ENCODE peak calls at places on chromosome 22, in nine cellular contexts. One of them, this sample, is unnamed.

GRCh38 chr22:27747396-27748256 is 53.9 kb downstream of the MN1 start:
- DNase-seq in RPMI7951: no peak
- DNase-seq in mucosa of gallbladder: no peak
- DNase-seq in SW 1271: no peak
- DNase-seq in lower lobe of right lung: no peak
- DNase-seq in type B pancreatic cell: no peak
- DNase-seq in GM23338: peak
- DNase-seq in RWPE2: no peak
- DNase-seq in stimulated activated naive CD8-positive, alpha-beta T cell treated with anti-CD3 and anti-CD28 coated beads, Interleukin-15, Interleukin-2, amounts not matched to agents 100 U/mL and 50 U/mL, for 24 hours: no peak
- DNase-seq in this sample: no peak

GRCh38 chr22:49715450-49715849 is 112.2 kb downstream of the BRD1 start:
- DNase-seq in RPMI7951: no peak
- DNase-seq in mucosa of gallbladder: no peak
- DNase-seq in SW 1271: no peak
- DNase-seq in lower lobe of right lung: no peak
- DNase-seq in type B pancreatic cell: no peak
- DNase-seq in GM23338: no peak
- DNase-seq in RWPE2: no peak
- DNase-seq in stimulated activated naive CD8-positive, alpha-beta T cell treated with anti-CD3 and anti-CD28 coated beads, Interleukin-15, Interleukin-2, amounts not matched to agents 100 U/mL and 50 U/mL, for 24 hours: no peak
- DNase-seq in this sample: no peak

GRCh38 chr22:29870574-29870973 is 12.4 kb upstream of the MTMR3 start:
- DNase-seq in RPMI7951: no peak
- DNase-seq in mucosa of gallbladder: no peak
- DNase-seq in SW 1271: no peak
- DNase-seq in lower lobe of right lung: no peak
- DNase-seq in type B pancreatic cell: no peak
- DNase-seq in GM23338: no peak
- DNase-seq in RWPE2: no peak
- DNase-seq in stimulated activated naive CD8-positive, alpha-beta T cell treated with anti-CD3 and anti-CD28 coated beads, Interleukin-15, Interleukin-2, amounts not matched to agents 100 U/mL and 50 U/mL, for 24 hours: no peak
- DNase-seq in this sample: no peak

GRCh38 chr22:28034760-28035401 is 115.8 kb upstream of the PITPNB start:
- DNase-seq in RPMI7951: peak
- DNase-seq in mucosa of gallbladder: peak
- DNase-seq in SW 1271: no peak
- DNase-seq in lower lobe of right lung: no peak
- DNase-seq in type B pancreatic cell: no peak
- DNase-seq in GM23338: no peak
- DNase-seq in RWPE2: no peak
- DNase-seq in stimulated activated naive CD8-positive, alpha-beta T cell treated with anti-CD3 and anti-CD28 coated beads, Interleukin-15, Interleukin-2, amounts not matched to agents 100 U/mL and 50 U/mL, for 24 hours: no peak
- DNase-seq in this sample: peak

GRCh38 chr22:27663812-27664211 is 137.7 kb downstream of the MN1 start:
- DNase-seq in RPMI7951: no peak
- DNase-seq in mucosa of gallbladder: no peak
- DNase-seq in SW 1271: no peak
- DNase-seq in lower lobe of right lung: no peak
- DNase-seq in type B pancreatic cell: no peak
- DNase-seq in GM23338: no peak
- DNase-seq in RWPE2: no peak
- DNase-seq in stimulated activated naive CD8-positive, alpha-beta T cell treated with anti-CD3 and anti-CD28 coated beads, Interleukin-15, Interleukin-2, amounts not matched to agents 100 U/mL and 50 U/mL, for 24 hours: no peak
- DNase-seq in this sample: no peak

GRCh38 chr22:38924197-38924952 is 33.0 kb upstream of the APOBEC3A start:
- DNase-seq in RPMI7951: peak
- DNase-seq in mucosa of gallbladder: peak
- DNase-seq in SW 1271: peak
- DNase-seq in lower lobe of right lung: peak
- DNase-seq in type B pancreatic cell: no peak
- DNase-seq in GM23338: no peak
- DNase-seq in RWPE2: no peak
- DNase-seq in stimulated activated naive CD8-positive, alpha-beta T cell treated with anti-CD3 and anti-CD28 coated beads, Interleukin-15, Interleukin-2, amounts not matched to agents 100 U/mL and 50 U/mL, for 24 hours: no peak
- DNase-seq in this sample: peak

GRCh38 chr22:47038206-47038835 is 275.9 kb downstream of the TBC1D22A start:
- DNase-seq in RPMI7951: no peak
- DNase-seq in mucosa of gallbladder: no peak
- DNase-seq in SW 1271: no peak
- DNase-seq in lower lobe of right lung: peak
- DNase-seq in type B pancreatic cell: no peak
- DNase-seq in GM23338: no peak
- DNase-seq in RWPE2: no peak
- DNase-seq in stimulated activated naive CD8-positive, alpha-beta T cell treated with anti-CD3 and anti-CD28 coated beads, Interleukin-15, Interleukin-2, amounts not matched to agents 100 U/mL and 50 U/mL, for 24 hours: no peak
- DNase-seq in this sample: no peak

GRCh38 chr22:19576460-19577421 is 52.5 kb upstream of the CLDN5 start:
- DNase-seq in RPMI7951: peak
- DNase-seq in mucosa of gallbladder: no peak
- DNase-seq in SW 1271: no peak
- DNase-seq in lower lobe of right lung: no peak
- DNase-seq in type B pancreatic cell: no peak
- DNase-seq in GM23338: peak
- DNase-seq in RWPE2: no peak
- DNase-seq in stimulated activated naive CD8-positive, alpha-beta T cell treated with anti-CD3 and anti-CD28 coated beads, Interleukin-15, Interleukin-2, amounts not matched to agents 100 U/mL and 50 U/mL, for 24 hours: peak
- DNase-seq in this sample: peak

GRCh38 chr22:39207141-39208012 is 37.4 kb downstream of the PDGFB start:
- DNase-seq in RPMI7951: peak
- DNase-seq in mucosa of gallbladder: no peak
- DNase-seq in SW 1271: peak
- DNase-seq in lower lobe of right lung: peak
- DNase-seq in type B pancreatic cell: no peak
- DNase-seq in GM23338: no peak
- DNase-seq in RWPE2: peak
- DNase-seq in stimulated activated naive CD8-positive, alpha-beta T cell treated with anti-CD3 and anti-CD28 coated beads, Interleukin-15, Interleukin-2, amounts not matched to agents 100 U/mL and 50 U/mL, for 24 hours: peak
- DNase-seq in this sample: no peak

GRCh38 chr22:20196094-20196840 is 45.4 kb upstream of the CCDC188 start:
- DNase-seq in RPMI7951: no peak
- DNase-seq in mucosa of gallbladder: no peak
- DNase-seq in SW 1271: no peak
- DNase-seq in lower lobe of right lung: no peak
- DNase-seq in type B pancreatic cell: no peak
- DNase-seq in GM23338: no peak
- DNase-seq in RWPE2: no peak
- DNase-seq in stimulated activated naive CD8-positive, alpha-beta T cell treated with anti-CD3 and anti-CD28 coated beads, Interleukin-15, Interleukin-2, amounts not matched to agents 100 U/mL and 50 U/mL, for 24 hours: no peak
- DNase-seq in this sample: no peak

GRCh38 chr22:36036167-36036624 is 7.6 kb upstream of the RBFOX2 start:
- DNase-seq in RPMI7951: no peak
- DNase-seq in mucosa of gallbladder: no peak
- DNase-seq in SW 1271: no peak
- DNase-seq in lower lobe of right lung: no peak
- DNase-seq in type B pancreatic cell: no peak
- DNase-seq in GM23338: no peak
- DNase-seq in RWPE2: no peak
- DNase-seq in stimulated activated naive CD8-positive, alpha-beta T cell treated with anti-CD3 and anti-CD28 coated beads, Interleukin-15, Interleukin-2, amounts not matched to agents 100 U/mL and 50 U/mL, for 24 hours: no peak
- DNase-seq in this sample: no peak

GRCh38 chr22:30574095-30574981 is at the start of gene GAL3ST1:
- DNase-seq in RPMI7951: no peak
- DNase-seq in mucosa of gallbladder: peak
- DNase-seq in SW 1271: no peak
- DNase-seq in lower lobe of right lung: no peak
- DNase-seq in type B pancreatic cell: no peak
- DNase-seq in GM23338: peak
- DNase-seq in RWPE2: no peak
- DNase-seq in stimulated activated naive CD8-positive, alpha-beta T cell treated with anti-CD3 and anti-CD28 coated beads, Interleukin-15, Interleukin-2, amounts not matched to agents 100 U/mL and 50 U/mL, for 24 hours: no peak
- DNase-seq in this sample: no peak

GRCh38 chr22:41925783-41926460 is 684 bp downstream of the TNFRSF13C start:
- DNase-seq in RPMI7951: no peak
- DNase-seq in mucosa of gallbladder: peak
- DNase-seq in SW 1271: no peak
- DNase-seq in lower lobe of right lung: peak
- DNase-seq in type B pancreatic cell: peak
- DNase-seq in GM23338: peak
- DNase-seq in RWPE2: no peak
- DNase-seq in stimulated activated naive CD8-positive, alpha-beta T cell treated with anti-CD3 and anti-CD28 coated beads, Interleukin-15, Interleukin-2, amounts not matched to agents 100 U/mL and 50 U/mL, for 24 hours: peak
- DNase-seq in this sample: peak

GRCh38 chr22:44587004-44587793 is 89.2 kb upstream of the RTL6 start:
- DNase-seq in RPMI7951: no peak
- DNase-seq in mucosa of gallbladder: no peak
- DNase-seq in SW 1271: no peak
- DNase-seq in lower lobe of right lung: peak
- DNase-seq in type B pancreatic cell: no peak
- DNase-seq in GM23338: no peak
- DNase-seq in RWPE2: peak
- DNase-seq in stimulated activated naive CD8-positive, alpha-beta T cell treated with anti-CD3 and anti-CD28 coated beads, Interleukin-15, Interleukin-2, amounts not matched to agents 100 U/mL and 50 U/mL, for 24 hours: no peak
- DNase-seq in this sample: no peak

GRCh38 chr22:23289851-23290724 is 109.8 kb downstream of the BCR start:
- DNase-seq in RPMI7951: peak
- DNase-seq in mucosa of gallbladder: peak
- DNase-seq in SW 1271: peak
- DNase-seq in lower lobe of right lung: peak
- DNase-seq in type B pancreatic cell: no peak
- DNase-seq in GM23338: peak
- DNase-seq in RWPE2: no peak
- DNase-seq in stimulated activated naive CD8-positive, alpha-beta T cell treated with anti-CD3 and anti-CD28 coated beads, Interleukin-15, Interleukin-2, amounts not matched to agents 100 U/mL and 50 U/mL, for 24 hours: peak
- DNase-seq in this sample: peak

GRCh38 chr22:39873963-39874362 is 19.6 kb downstream of the ENTHD1 start:
- DNase-seq in RPMI7951: no peak
- DNase-seq in mucosa of gallbladder: no peak
- DNase-seq in SW 1271: no peak
- DNase-seq in lower lobe of right lung: no peak
- DNase-seq in type B pancreatic cell: no peak
- DNase-seq in GM23338: no peak
- DNase-seq in RWPE2: no peak
- DNase-seq in stimulated activated naive CD8-positive, alpha-beta T cell treated with anti-CD3 and anti-CD28 coated beads, Interleukin-15, Interleukin-2, amounts not matched to agents 100 U/mL and 50 U/mL, for 24 hours: no peak
- DNase-seq in this sample: no peak

GRCh38 chr22:25120093-25120561 is 79.5 kb upstream of the CRYBB3 start:
- DNase-seq in RPMI7951: peak
- DNase-seq in mucosa of gallbladder: peak
- DNase-seq in SW 1271: no peak
- DNase-seq in lower lobe of right lung: peak
- DNase-seq in type B pancreatic cell: no peak
- DNase-seq in GM23338: peak
- DNase-seq in RWPE2: no peak
- DNase-seq in stimulated activated naive CD8-positive, alpha-beta T cell treated with anti-CD3 and anti-CD28 coated beads, Interleukin-15, Interleukin-2, amounts not matched to agents 100 U/mL and 50 U/mL, for 24 hours: no peak
- DNase-seq in this sample: no peak

GRCh38 chr22:23237201-23237798 is 57.0 kb downstream of the BCR start:
- DNase-seq in RPMI7951: no peak
- DNase-seq in mucosa of gallbladder: peak
- DNase-seq in SW 1271: no peak
- DNase-seq in lower lobe of right lung: no peak
- DNase-seq in type B pancreatic cell: no peak
- DNase-seq in GM23338: peak
- DNase-seq in RWPE2: no peak
- DNase-seq in stimulated activated naive CD8-positive, alpha-beta T cell treated with anti-CD3 and anti-CD28 coated beads, Interleukin-15, Interleukin-2, amounts not matched to agents 100 U/mL and 50 U/mL, for 24 hours: no peak
- DNase-seq in this sample: peak

GRCh38 chr22:28742562-28742962 is 723 bp downstream of the HSCB start:
- DNase-seq in RPMI7951: no peak
- DNase-seq in mucosa of gallbladder: no peak
- DNase-seq in SW 1271: peak
- DNase-seq in lower lobe of right lung: no peak
- DNase-seq in type B pancreatic cell: no peak
- DNase-seq in GM23338: no peak
- DNase-seq in RWPE2: no peak
- DNase-seq in stimulated activated naive CD8-positive, alpha-beta T cell treated with anti-CD3 and anti-CD28 coated beads, Interleukin-15, Interleukin-2, amounts not matched to agents 100 U/mL and 50 U/mL, for 24 hours: no peak
- DNase-seq in this sample: no peak